ENCODE peak calls at places on chromosomes 16 and 17, in six cellular contexts. D is T-helper 17 cell; N is CD4-positive, CD25-positive, alpha-beta regulatory T cell; P is lung; L is hippocampal formation; G is GM13977. Y is an unnamed sample.

GRCh38 chr17:8552582-8553320 is 77.8 kb downstream of the MYH10 start:
- DNase-seq in D (no peak), N (no peak), P (no peak), L (no peak), G (no peak), Y (no peak)

GRCh38 chr17:57868007-57868774 is 18.3 kb upstream of the MRPS23 start:
- DNase-seq in D (no peak), N (peak; percentile 67), P (peak; percentile 67), L (no peak), G (peak; percentile 86), Y (peak; percentile 44)

GRCh38 chr16:86836503-86837125 is 258.3 kb downstream of the FOXL1 start:
- DNase-seq in D (no peak), N (no peak), P (no peak), L (no peak), G (no peak), Y (no peak)

GRCh38 chr17:72518810-72519597 is 398.2 kb downstream of the SOX9 start:
- DNase-seq in D (no peak), N (no peak), P (no peak), L (no peak), G (no peak), Y (no peak)

GRCh38 chr16:11057696-11058345 is 113.5 kb downstream of the CLEC16A start:
- DNase-seq in D (no peak), N (no peak), P (no peak), L (no peak), G (no peak), Y (no peak)

GRCh38 chr16:62678796-62679195 is 642.6 kb upstream of the CDH8 start:
- DNase-seq in D (no peak), N (no peak), P (no peak), L (no peak), G (no peak), Y (no peak)

GRCh38 chr16:62225675-62226074 is 189.4 kb upstream of the CDH8 start:
- DNase-seq in D (peak; percentile 11), N (peak; percentile 11), P (peak; percentile 61), L (peak; percentile 11), G (peak; percentile 17), Y (peak; percentile 13)

GRCh38 chr17:68760141-68760475 is 158.9 kb upstream of the FAM20A start:
- DNase-seq in D (no peak), N (no peak), P (no peak), L (no peak), G (no peak), Y (no peak)

GRCh38 chr17:75110307-75110937 is 653 bp downstream of the ARMC7 start:
- DNase-seq in D (no peak), N (peak; percentile 39), P (no peak), L (no peak), G (no peak), Y (no peak)

GRCh38 chr16:1809281-1809801 is 15.8 kb upstream of the IGFALS start:
- DNase-seq in D (no peak), N (no peak), P (no peak), L (no peak), G (no peak), Y (no peak)

GRCh38 chr17:78665952-78666920 is 89.0 kb upstream of the DNAH17 start:
- DNase-seq in D (peak; percentile 49), N (peak; percentile 80), P (no peak), L (no peak), G (no peak), Y (no peak)

GRCh38 chr16:71673190-71673956 is 47.4 kb downstream of the MARVELD3 start:
- DNase-seq in D (no peak), N (no peak), P (no peak), L (no peak), G (no peak), Y (no peak)

GRCh38 chr17:18191071-18191667 is 7.5 kb downstream of the ALKBH5 start:
- DNase-seq in D (no peak), N (no peak), P (peak; percentile 42), L (no peak), G (no peak), Y (no peak)

GRCh38 chr17:21252875-21253645 is at the start of gene NATD1:
- DNase-seq in D (peak; percentile 75), N (peak; percentile 93), P (peak; percentile 86), L (peak; percentile 75), G (peak; percentile 93), Y (peak; percentile 80)

GRCh38 chr16:78570409-78571141 is 471.1 kb downstream of the WWOX start:
- DNase-seq in D (no peak), N (peak; percentile 30), P (no peak), L (no peak), G (no peak), Y (no peak)

GRCh38 chr16:30774367-30775130 is 12.4 kb downstream of the RNF40 start:
- DNase-seq in D (no peak), N (no peak), P (no peak), L (no peak), G (no peak), Y (no peak)

GRCh38 chr17:10022416-10022815 is 117.3 kb upstream of the RCVRN start:
- DNase-seq in D (no peak), N (no peak), P (no peak), L (no peak), G (no peak), Y (no peak)

GRCh38 chr17:59002126-59002525 is 104.6 kb downstream of the TRIM37 start:
- DNase-seq in D (no peak), N (no peak), P (no peak), L (no peak), G (no peak), Y (no peak)

GRCh38 chr16:17275076-17275732 is 195.6 kb downstream of the XYLT1 start:
- DNase-seq in D (no peak), N (peak; percentile 41), P (no peak), L (no peak), G (no peak), Y (no peak)

GRCh38 chr17:44010966-44011647 is 3.7 kb downstream of the TMEM101 start:
- DNase-seq in D (no peak), N (no peak), P (no peak), L (no peak), G (no peak), Y (no peak)

GRCh38 chr17:14317383-14317782 is 16.5 kb downstream of the HS3ST3B1 start:
- DNase-seq in D (no peak), N (no peak), P (no peak), L (no peak), G (no peak), Y (no peak)

GRCh38 chr16:11114366-11115164 is 141.4 kb downstream of the SOCS1 start:
- DNase-seq in D (no peak), N (peak; percentile 75), P (no peak), L (no peak), G (no peak), Y (no peak)

GRCh38 chr17:65181237-65182061 is 44.3 kb downstream of the RGS9 start:
- DNase-seq in D (no peak), N (peak; percentile 81), P (no peak), L (no peak), G (peak; percentile 76), Y (no peak)